ENCODE peak calls at places on chromosomes 12 and 14, in ten cellular contexts. E is HuH-7.5; N is RWPE1; Z is fibroblast of mammary gland; K is central memory CD4-positive, alpha-beta T cell; A is renal cortical epithelial cell; G is omental fat pad; H is effector memory CD8-positive, alpha-beta T cell; U is WTC11; Q is cardiac muscle cell. W is an unnamed sample.

GRCh38 chr14:97177016-97177415 is 379.8 kb downstream of the VRK1 start:
- DNase-seq in E (peak), N (peak), Z (peak), K (peak), A (peak), G (no peak), H (peak), U (no peak), Q (no peak), W (peak)

GRCh38 chr14:93041002-93041401 is 74.7 kb downstream of the ITPK1 start:
- DNase-seq in E (no peak), N (no peak), Z (no peak), K (no peak), A (no peak), G (no peak), H (no peak), U (peak), Q (no peak), W (no peak)

GRCh38 chr14:104339829-104340228 is 201.4 kb downstream of the KIF26A start:
- DNase-seq in E (no peak), N (no peak), Z (no peak), K (no peak), A (no peak), G (no peak), H (no peak), U (no peak), Q (no peak), W (no peak)

GRCh38 chr12:66132408-66132807 is 1.9 kb upstream of the LLPH start:
- DNase-seq in E (no peak), N (peak), Z (peak), K (no peak), A (peak), G (no peak), H (no peak), U (peak), Q (peak), W (no peak)

GRCh38 chr12:109494348-109494881 is 17.0 kb downstream of the UBE3B start:
- DNase-seq in E (no peak), N (no peak), Z (no peak), K (no peak), A (no peak), G (no peak), H (no peak), U (no peak), Q (no peak), W (no peak)

GRCh38 chr14:23013056-23014054 is 3.4 kb upstream of the C14orf93 start:
- DNase-seq in E (no peak), N (no peak), Z (no peak), K (no peak), A (no peak), G (no peak), H (no peak), U (no peak), Q (no peak), W (no peak)

GRCh38 chr14:67887478-67887877 is 67.9 kb downstream of the RAD51B start:
- DNase-seq in E (no peak), N (no peak), Z (no peak), K (no peak), A (no peak), G (no peak), H (no peak), U (no peak), Q (no peak), W (no peak)

GRCh38 chr12:52949413-52950331 is 754 bp downstream of the KRT18 start:
- DNase-seq in E (peak), N (peak), Z (peak), K (no peak), A (peak), G (no peak), H (no peak), U (peak), Q (peak), W (no peak)

GRCh38 chr12:117042171-117042809 is 56.9 kb downstream of the TESC start:
- DNase-seq in E (peak), N (no peak), Z (no peak), K (no peak), A (no peak), G (no peak), H (no peak), U (no peak), Q (peak), W (no peak)

GRCh38 chr12:52920937-52921336 is 16.1 kb upstream of the KRT8 start:
- DNase-seq in E (no peak), N (no peak), Z (no peak), K (no peak), A (peak), G (no peak), H (no peak), U (no peak), Q (no peak), W (no peak)

GRCh38 chr12:49131973-49132461 is 822 bp upstream of the TUBA1B start:
- DNase-seq in E (no peak), N (peak), Z (peak), K (no peak), A (peak), G (no peak), H (no peak), U (no peak), Q (peak), W (no peak)

GRCh38 chr12:109910969-109911348 is 10.9 kb downstream of the TCHP start:
- DNase-seq in E (peak), N (peak), Z (peak), K (no peak), A (no peak), G (no peak), H (no peak), U (peak), Q (peak), W (peak)

GRCh38 chr14:52829527-52829926 is 38.1 kb upstream of the GNPNAT1 start:
- DNase-seq in E (no peak), N (no peak), Z (no peak), K (no peak), A (no peak), G (no peak), H (no peak), U (no peak), Q (no peak), W (no peak)

GRCh38 chr14:61885203-61885961 is 123.2 kb downstream of the SNAPC1 start:
- DNase-seq in E (no peak), N (no peak), Z (no peak), K (no peak), A (no peak), G (no peak), H (no peak), U (no peak), Q (no peak), W (no peak)

GRCh38 chr14:31189346-31190219 is 18.0 kb downstream of the HECTD1 start:
- DNase-seq in E (no peak), N (no peak), Z (peak), K (no peak), A (no peak), G (no peak), H (no peak), U (no peak), Q (no peak), W (no peak)

GRCh38 chr14:58829594-58829993 is 191.8 kb downstream of the DACT1 start:
- DNase-seq in E (no peak), N (peak), Z (no peak), K (no peak), A (peak), G (no peak), H (no peak), U (no peak), Q (no peak), W (no peak)

GRCh38 chr12:91565246-91565645 is 382.6 kb upstream of the DCN start:
- DNase-seq in E (no peak), N (no peak), Z (peak), K (no peak), A (peak), G (no peak), H (no peak), U (no peak), Q (peak), W (no peak)

GRCh38 chr12:57089259-57090245 is 638 bp downstream of the NAB2 start:
- DNase-seq in E (no peak), N (no peak), Z (peak), K (peak), A (no peak), G (no peak), H (no peak), U (peak), Q (peak), W (no peak)

GRCh38 chr14:69055125-69055524 is 76.0 kb upstream of the ACTN1 start:
- DNase-seq in E (no peak), N (peak), Z (peak), K (no peak), A (peak), G (no peak), H (no peak), U (no peak), Q (peak), W (no peak)

GRCh38 chr14:58133739-58134138 is 18.3 kb downstream of the ARMH4 start:
- DNase-seq in E (no peak), N (peak), Z (peak), K (no peak), A (peak), G (no peak), H (no peak), U (no peak), Q (peak), W (no peak)

GRCh38 chr14:56460469-56460868 is 119.1 kb upstream of the TMEM260 start:
- DNase-seq in E (no peak), N (no peak), Z (no peak), K (no peak), A (no peak), G (no peak), H (no peak), U (no peak), Q (no peak), W (no peak)

GRCh38 chr12:4894019-4894418 is 15.7 kb upstream of the KCNA1 start:
- DNase-seq in E (no peak), N (no peak), Z (no peak), K (no peak), A (no peak), G (no peak), H (no peak), U (no peak), Q (no peak), W (no peak)

GRCh38 chr12:115010324-115010995 is 326.5 kb upstream of the TBX3 start:
- DNase-seq in E (no peak), N (peak), Z (peak), K (no peak), A (peak), G (no peak), H (no peak), U (no peak), Q (no peak), W (no peak)

GRCh38 chr12:64672925-64673409 is 62.7 kb downstream of the RASSF3 start:
- DNase-seq in E (no peak), N (no peak), Z (peak), K (peak), A (peak), G (no peak), H (no peak), U (no peak), Q (peak), W (no peak)

GRCh38 chr14:57634335-57634734 is 140.7 kb upstream of the CCDC198 start:
- DNase-seq in E (no peak), N (peak), Z (no peak), K (no peak), A (no peak), G (no peak), H (no peak), U (no peak), Q (no peak), W (no peak)

GRCh38 chr12:40668095-40668494 is 24.1 kb upstream of the CNTN1 start:
- DNase-seq in E (peak), N (no peak), Z (no peak), K (no peak), A (no peak), G (no peak), H (no peak), U (no peak), Q (no peak), W (no peak)

GRCh38 chr12:107042801-107043200 is 50.5 kb downstream of the CRY1 start:
- DNase-seq in E (no peak), N (no peak), Z (no peak), K (no peak), A (no peak), G (no peak), H (no peak), U (no peak), Q (no peak), W (no peak)

GRCh38 chr12:24679135-24679534 is 269.8 kb downstream of the BCAT1 start:
- DNase-seq in E (no peak), N (no peak), Z (peak), K (no peak), A (peak), G (no peak), H (no peak), U (no peak), Q (peak), W (no peak)

GRCh38 chr14:28661171-28661772 is 105.3 kb upstream of the FOXG1 start:
- DNase-seq in E (no peak), N (peak), Z (peak), K (no peak), A (peak), G (no peak), H (no peak), U (no peak), Q (peak), W (no peak)

GRCh38 chr14:80638620-80639215 is 302.8 kb downstream of the CEP128 start:
- DNase-seq in E (no peak), N (peak), Z (peak), K (no peak), A (peak), G (no peak), H (no peak), U (no peak), Q (peak), W (no peak)

GRCh38 chr12:51705450-51705849 is 114.4 kb downstream of the SCN8A start:
- DNase-seq in E (no peak), N (no peak), Z (peak), K (no peak), A (no peak), G (no peak), H (no peak), U (no peak), Q (no peak), W (no peak)

GRCh38 chr12:53500119-53500775 is 836 bp upstream of the TARBP2 start:
- DNase-seq in E (no peak), N (no peak), Z (peak), K (no peak), A (peak), G (peak), H (no peak), U (no peak), Q (peak), W (no peak)

GRCh38 chr12:17278946-17279345 is 673.0 kb upstream of the LMO3 start:
- DNase-seq in E (no peak), N (peak), Z (no peak), K (no peak), A (peak), G (no peak), H (no peak), U (no peak), Q (no peak), W (no peak)